ENCODE peak calls at places on chromosomes 11 and 22, in five cellular contexts. V is neuronal stem cell, R is hepatocyte, X is pancreas, N is transverse colon. E is an unnamed sample.
A peak's percentile ranks its signal among the peaks of the same experiment; 100 is the strongest.

GRCh38 chr11:11966826-11967668 is 41.4 kb downstream of the DKK3 start:
- DNase-seq in N (peak; percentile 67), X (peak; percentile 78), R (peak; percentile 74), V (peak; percentile 66), E (peak; percentile 65)

GRCh38 chr11:93710239-93710638 is 31.1 kb downstream of the TAF1D start:
- DNase-seq in X (no peak), N (no peak), V (no peak), R (no peak), E (no peak)

GRCh38 chr11:30567148-30567547 is 19.0 kb downstream of the MPPED2 start:
- DNase-seq in V (no peak), R (no peak), X (no peak), N (no peak), E (no peak)

GRCh38 chr11:16967347-16967662 is 46.9 kb downstream of the PLEKHA7 start:
- DNase-seq in V (no peak), X (no peak), N (no peak), R (no peak), E (peak; percentile 74)

GRCh38 chr22:50207383-50208031 is 6.7 kb downstream of the SELENOO start:
- DNase-seq in V (no peak), X (peak; percentile 22), N (peak; percentile 8), R (no peak), E (no peak)

GRCh38 chr11:46075168-46075567 is 46.1 kb downstream of the PHF21A start:
- DNase-seq in X (no peak), N (no peak), V (no peak), R (no peak), E (no peak)

GRCh38 chr11:126534141-126534805 is 178.8 kb downstream of the ST3GAL4 start:
- DNase-seq in N (no peak), R (no peak), X (no peak), V (no peak), E (no peak)

GRCh38 chr11:87583931-87584330 is 546.2 kb downstream of the TMEM135 start:
- DNase-seq in V (no peak), X (no peak), R (no peak), N (no peak), E (no peak)

GRCh38 chr11:92329644-92330043 is 105.0 kb downstream of the FAT3 start:
- DNase-seq in R (no peak), V (no peak), X (no peak), N (no peak), E (no peak)

GRCh38 chr11:36033082-36033751 is 89.4 kb downstream of the LDLRAD3 start:
- DNase-seq in R (no peak), V (no peak), N (no peak), X (no peak), E (no peak)

GRCh38 chr11:72860592-72860991 is 46.4 kb downstream of the ATG16L2 start:
- DNase-seq in N (no peak), R (no peak), V (no peak), X (no peak), E (no peak)

GRCh38 chr11:67302571-67303131 is 679 bp upstream of the SSH3 start:
- DNase-seq in R (peak; percentile 66), V (no peak), X (peak; percentile 63), N (peak; percentile 69), E (peak; percentile 60)

GRCh38 chr11:67306769-67307544 is 3.6 kb downstream of the SSH3 start:
- DNase-seq in N (peak; percentile 5), X (peak; percentile 28), R (no peak), V (no peak), E (no peak)

GRCh38 chr11:67303989-67304411 is 670 bp downstream of the SSH3 start:
- DNase-seq in N (peak; percentile 55), X (peak; percentile 67), V (no peak), R (peak; percentile 63), E (peak; percentile 45)

GRCh38 chr11:67303132-67303988 is at the start of gene SSH3:
- DNase-seq in V (peak; percentile 61), R (peak; percentile 91), N (peak; percentile 90), X (peak; percentile 91), E (peak; percentile 94)

DNA sequence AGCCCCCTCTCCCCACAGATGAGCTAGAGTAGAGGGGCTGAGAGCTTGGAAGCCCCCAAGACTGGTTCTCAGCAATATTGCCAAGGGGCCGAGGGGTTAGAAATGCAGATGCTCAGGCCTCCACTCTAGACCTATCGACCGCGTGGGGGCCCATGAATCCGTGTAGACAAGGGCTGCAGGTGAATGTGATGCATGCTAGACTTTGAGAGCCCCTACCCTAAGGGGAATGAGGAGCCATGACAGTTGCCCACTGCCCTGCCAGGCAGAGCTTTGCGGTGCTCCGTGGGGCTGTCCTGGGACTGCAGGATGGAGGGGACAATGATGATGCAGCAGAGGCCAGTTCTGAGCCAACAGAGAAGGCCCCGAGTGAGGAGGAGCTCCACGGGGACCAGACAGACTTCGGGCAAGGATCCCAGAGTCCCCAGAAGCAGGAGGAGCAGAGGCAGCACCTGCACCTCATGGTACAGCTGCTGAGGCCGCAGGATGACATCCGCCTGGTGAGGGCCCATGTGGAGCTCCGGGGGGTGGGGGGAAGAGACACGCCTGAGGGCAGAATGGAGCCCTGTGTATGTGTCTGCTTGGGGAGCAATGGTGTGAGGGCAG is 1.3 kb downstream of the SSH3 start:
- DNase-seq in R (peak; percentile 5), X (peak; percentile 35), N (peak; percentile 9), V (no peak), E (no peak)
- H3K4me3 ChIP-seq in R (no peak overlapping the region), X (no peak overlapping the region), N (peak overlapping the region; percentile 81), V (no peak overlapping the region), E (no peak overlapping the region)

GRCh38 chr11:128487978-128488377 is 99.4 kb downstream of the ETS1 start:
- DNase-seq in X (no peak), N (no peak), R (no peak), V (no peak), E (no peak)
- H3K4me1 ChIP-seq in X (no peaks in the 10 kb centered on the region), N (peaks cover 15% of the 10 kb centered on the region), R (no peaks in the 10 kb centered on the region), V (no peaks in the 10 kb centered on the region), E (no peaks in the 10 kb centered on the region)

DNA sequence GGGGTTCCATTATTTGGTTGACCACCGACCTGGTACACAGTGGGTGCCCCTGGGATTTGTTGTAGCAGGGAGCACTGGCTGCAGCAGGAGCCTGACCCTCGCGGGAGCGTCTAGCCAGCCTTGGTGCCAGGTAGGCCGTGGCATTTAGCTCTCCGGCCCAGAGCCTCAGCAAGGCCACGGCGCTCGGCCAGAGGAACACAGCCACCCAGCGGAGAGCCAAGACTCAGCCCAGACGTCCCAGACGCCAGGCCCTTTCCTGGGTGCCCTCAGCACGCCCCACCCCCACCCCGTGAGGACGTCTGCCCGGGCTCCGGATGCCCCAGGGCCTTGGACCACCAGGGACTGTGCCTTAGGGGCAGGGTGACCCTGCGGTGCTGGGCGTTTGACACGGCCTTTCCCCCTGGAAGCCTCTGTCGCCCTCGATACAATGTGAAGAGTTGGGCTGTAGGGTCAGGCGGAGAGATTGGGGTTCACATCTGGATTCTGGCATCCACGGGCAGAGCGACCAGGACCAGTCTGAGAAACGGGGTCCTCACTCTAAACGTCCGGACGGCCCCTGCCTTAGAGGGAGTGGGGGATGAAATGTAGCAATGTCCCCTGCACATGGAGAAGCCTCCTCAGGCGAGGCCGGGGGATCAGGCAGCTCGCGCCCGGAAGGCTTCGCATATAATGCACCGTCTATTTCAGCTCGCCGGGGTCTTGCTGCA is 99.2 kb upstream of the FGF3 start:
- DNase-seq in N (peak; percentile 3), V (no peak), R (no peak), X (peak; percentile 64), E (no peak)
- H3K4me3 ChIP-seq in N (no peak overlapping the region), V (no peak overlapping the region), R (no peak overlapping the region), X (no peak overlapping the region), E (no peak overlapping the region)

DNA sequence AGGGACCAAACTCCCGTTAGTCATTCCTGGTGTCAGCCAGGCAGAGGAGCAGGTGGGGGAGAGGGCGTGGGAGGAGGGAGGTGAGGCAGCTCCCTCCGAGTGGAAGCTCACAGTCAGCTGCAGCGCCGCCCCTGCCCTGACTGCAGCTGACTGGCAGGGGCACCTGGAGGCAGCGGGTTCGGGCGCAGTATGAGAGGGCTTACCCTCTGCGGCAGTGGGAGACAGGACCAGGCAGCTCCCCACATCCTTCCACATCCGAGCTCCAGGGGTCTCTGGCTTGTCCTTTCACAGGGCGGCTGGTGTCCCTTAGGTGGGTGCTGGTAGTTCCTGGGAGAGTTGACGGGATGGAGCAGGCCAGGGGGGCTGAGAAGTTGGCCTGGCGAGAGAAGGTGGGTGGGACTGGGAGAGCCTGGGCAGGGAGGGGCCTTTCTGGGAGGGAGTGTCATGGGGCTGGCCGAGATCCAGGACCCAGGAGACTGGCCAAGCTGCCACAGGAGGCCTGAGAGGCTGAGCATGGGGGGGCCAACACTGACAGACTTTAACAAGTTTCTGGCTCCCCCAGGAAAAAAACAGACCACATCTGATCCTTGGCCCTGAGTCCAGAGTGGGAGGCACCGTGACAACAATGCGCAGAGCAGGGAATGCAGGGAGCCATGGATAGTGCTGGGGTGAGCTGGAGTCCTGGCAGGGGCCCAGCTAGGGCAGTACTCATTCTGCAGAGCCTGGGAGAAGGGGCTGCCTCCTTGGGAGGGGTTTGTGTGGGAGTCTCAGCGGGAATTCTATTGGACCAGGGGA is 4.9 kb downstream of the ADORA2A start:
- DNase-seq in V (no peak), R (peak; percentile 46), X (peak; percentile 61), N (peak; percentile 71), E (peak; percentile 43)
- H3K4me1 ChIP-seq in V (peaks cover 6% of the 10 kb centered on the region), R (peaks cover 8% of the 10 kb centered on the region), X (no peaks in the 10 kb centered on the region), N (peaks cover 36% of the 10 kb centered on the region), E (peaks cover 15% of the 10 kb centered on the region)

GRCh38 chr22:20431520-20432237 is 5.9 kb downstream of the SCARF2 start:
- DNase-seq in R (peak; percentile 7), X (peak; percentile 40), N (no peak), V (no peak), E (no peak)

GRCh38 chr22:20428496-20429253 is 8.9 kb downstream of the SCARF2 start:
- DNase-seq in R (no peak), V (no peak), X (no peak), N (no peak), E (no peak)

GRCh38 chr22:20430641-20431519 is 6.7 kb downstream of the SCARF2 start:
- DNase-seq in X (peak; percentile 60), N (peak; percentile 57), R (peak; percentile 80), V (peak; percentile 61), E (peak; percentile 58)

GRCh38 chr22:20429254-20430100 is 8.1 kb downstream of the SCARF2 start:
- DNase-seq in R (peak; percentile 19), X (peak; percentile 70), V (peak; percentile 72), N (peak; percentile 84), E (peak; percentile 84)

GRCh38 chr22:20430101-20430640 is 7.5 kb downstream of the SCARF2 start:
- DNase-seq in V (no peak), R (no peak), X (no peak), N (no peak), E (no peak)
- H3K4me3 ChIP-seq in V (no peak overlapping the region), R (no peak overlapping the region), X (no peak overlapping the region), N (no peak overlapping the region), E (peak overlapping the region; percentile 40)

GRCh38 chr11:74008373-74009229 is at the start of gene UCP3:
- DNase-seq in N (no peak), X (no peak), R (no peak), V (no peak), E (no peak)
- H3K4me1 ChIP-seq in N (no peaks in the 10 kb centered on the region), X (no peaks in the 10 kb centered on the region), R (no peaks in the 10 kb centered on the region), V (peaks cover 2% of the 10 kb centered on the region), E (no peaks in the 10 kb centered on the region)

GRCh38 chr11:62542111-62542745 is 4.4 kb downstream of the AHNAK start:
- DNase-seq in R (no peak), V (no peak), X (no peak), N (peak; percentile 68), E (peak; percentile 75)

GRCh38 chr11:62538470-62539237 is 8.0 kb downstream of the AHNAK start:
- DNase-seq in N (no peak), V (no peak), X (no peak), R (no peak), E (peak; percentile 35)

GRCh38 chr11:62539238-62539925 is 7.2 kb downstream of the AHNAK start:
- DNase-seq in X (peak; percentile 60), V (no peak), N (peak; percentile 80), R (peak; percentile 87), E (peak; percentile 84)

GRCh38 chr11:62542750-62543567 is 3.6 kb downstream of the AHNAK start:
- DNase-seq in N (peak; percentile 87), V (peak; percentile 76), R (peak; percentile 85), X (peak; percentile 77), E (peak; percentile 81)

GRCh38 chr11:62540804-62541671 is 5.6 kb downstream of the AHNAK start:
- DNase-seq in N (peak; percentile 57), R (no peak), V (no peak), X (no peak), E (no peak)
- H3K4me3 ChIP-seq in N (no peak overlapping the region), R (no peak overlapping the region), V (no peak overlapping the region), X (no peak overlapping the region), E (peak overlapping the region; percentile 18)

E was measured in small intestine.